ENCODE peak calls at places on chromosomes 5 and 9, in seven cellular contexts. E, R, J, C, H, W and X are unnamed samples.

GRCh38 chr9:2740616-2741015 is 23.3 kb downstream of the KCNV2 start:
- DNase-seq in H (no peak), J (no peak), E (no peak), W (no peak), C (no peak), R (no peak), X (no peak)

GRCh38 chr5:78597858-78598415 is 50.6 kb downstream of the LHFPL2 start:
- DNase-seq in C (no peak), H (no peak), E (no peak), J (no peak), W (no peak), R (no peak), X (no peak)

GRCh38 chr9:30673132-30673531 is 1711.3 kb upstream of the ACO1 start:
- DNase-seq in J (no peak), E (no peak), C (no peak), H (no peak), R (no peak), W (no peak), X (no peak)

GRCh38 chr5:56202483-56202882 is 30.6 kb downstream of the ANKRD55 start:
- DNase-seq in J (no peak), H (no peak), W (no peak), R (no peak), E (no peak), C (no peak), X (no peak)

GRCh38 chr5:28324174-28324573 is 1285.8 kb upstream of the CDH9 start:
- DNase-seq in H (no peak), J (no peak), W (no peak), C (no peak), R (no peak), E (no peak), X (no peak)

GRCh38 chr9:74803366-74804017 is 84.2 kb downstream of the TRPM6 start:
- DNase-seq in C (no peak), J (no peak), W (no peak), R (no peak), E (no peak), H (no peak), X (no peak)

GRCh38 chr5:109688647-109688998 is 1.1 kb upstream of the MAN2A1 start:
- DNase-seq in H (no peak), C (no peak), E (peak; percentile 18), J (peak; percentile 51), W (no peak), R (no peak), X (no peak)

GRCh38 chr5:62489471-62489870 is 76.9 kb downstream of the IPO11 start:
- DNase-seq in E (no peak), C (no peak), R (no peak), J (no peak), W (no peak), H (no peak), X (no peak)

GRCh38 chr9:131227112-131228058 is 48.9 kb downstream of the FAM78A start:
- DNase-seq in W (peak; percentile 44), J (no peak), E (no peak), C (no peak), H (peak; percentile 69), R (peak; percentile 45), X (no peak)

GRCh38 chr9:108860354-108860753 is 1.7 kb upstream of the ACTL7A start:
- DNase-seq in W (no peak), C (no peak), E (no peak), J (no peak), H (no peak), R (no peak), X (no peak)

GRCh38 chr9:101995231-101995630 is 256.8 kb upstream of the GRIN3A start:
- DNase-seq in J (no peak), W (no peak), H (no peak), R (no peak), E (no peak), C (no peak), X (no peak)

GRCh38 chr9:101999441-101999840 is 261.0 kb upstream of the GRIN3A start:
- DNase-seq in C (no peak), H (no peak), R (no peak), W (no peak), E (no peak), J (peak; percentile 3), X (no peak)
- TF ChIP-seq CTCF in C (no peak), H (no peak), R (no peak), W (no peak), E (no peak), J (no peak), X (no peak)

DNA sequence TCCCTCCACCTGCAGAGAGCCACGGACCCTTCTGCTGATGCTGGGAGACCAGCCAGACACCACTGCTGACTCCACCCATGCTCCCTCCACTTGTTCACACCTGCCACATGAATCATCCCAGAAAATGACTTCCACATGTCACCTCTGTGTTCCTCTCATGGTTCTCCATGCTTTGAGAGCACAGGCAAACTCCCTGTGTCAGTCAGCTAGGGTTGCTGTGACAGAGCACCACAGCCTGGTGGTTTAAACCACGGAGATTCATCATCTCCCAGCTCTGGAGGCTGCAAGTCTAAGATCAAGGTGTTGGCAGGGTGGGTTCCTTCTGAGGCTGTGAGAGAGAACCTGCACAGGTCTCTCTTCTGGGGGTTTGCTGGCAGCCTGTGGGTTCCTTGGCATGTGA is 381.4 kb downstream of the GADD45G start:
- DNase-seq in E (no peak), H (no peak), J (no peak), C (no peak), R (no peak), W (no peak), X (no peak)
- TF ChIP-seq CTCF in E (no peak), H (no peak), J (no peak), C (no peak), R (no peak), W (no peak), X (no peak)

GRCh38 chr5:64678400-64678799 is 11.9 kb upstream of the SHISAL2B start:
- DNase-seq in H (no peak), W (no peak), C (no peak), E (no peak), J (no peak), R (no peak), X (no peak)

GRCh38 chr5:64682608-64683007 is 7.7 kb upstream of the SHISAL2B start:
- DNase-seq in C (peak; percentile 44), J (no peak), H (no peak), W (no peak), R (no peak), E (no peak), X (no peak)

DNA sequence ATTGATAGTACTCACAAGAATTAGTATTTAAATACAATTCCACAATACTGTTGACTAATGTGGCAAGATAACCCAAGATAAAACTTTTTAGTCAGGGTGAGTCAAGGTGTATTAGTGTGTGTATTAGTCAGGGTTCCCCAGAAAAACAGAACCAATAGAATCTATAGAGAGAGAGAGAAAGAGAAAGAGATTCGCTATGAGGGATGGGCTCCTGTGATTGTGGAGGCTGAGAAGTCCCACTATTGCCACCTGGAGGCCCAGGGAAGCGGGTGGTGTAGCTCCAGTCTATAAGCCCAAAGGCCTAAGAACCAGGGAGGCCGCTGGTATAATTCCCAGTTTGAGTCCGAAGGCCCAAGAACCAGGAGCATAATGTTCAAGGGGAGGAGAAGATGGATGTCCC is 10.0 kb upstream of the SHISAL2B start:
- DNase-seq in J (peak; percentile 39), C (peak; percentile 42), H (no peak), E (no peak), R (no peak), W (no peak), X (no peak)
- TF ChIP-seq CTCF in J (peak; percentile 43), C (peak; percentile 21), H (no peak), E (no peak), R (no peak), W (no peak), X (no peak)

GRCh38 chr5:178284095-178284675 is 51.6 kb upstream of the PHYKPL start:
- DNase-seq in J (peak; percentile 52), W (no peak), E (no peak), H (no peak), R (no peak), C (no peak), X (no peak)
- TF ChIP-seq CTCF in J (peak; percentile 76), W (no peak), E (peak; percentile 55), H (peak; percentile 65), R (peak; percentile 53), C (peak; percentile 63), X (peak; percentile 78)

DNA sequence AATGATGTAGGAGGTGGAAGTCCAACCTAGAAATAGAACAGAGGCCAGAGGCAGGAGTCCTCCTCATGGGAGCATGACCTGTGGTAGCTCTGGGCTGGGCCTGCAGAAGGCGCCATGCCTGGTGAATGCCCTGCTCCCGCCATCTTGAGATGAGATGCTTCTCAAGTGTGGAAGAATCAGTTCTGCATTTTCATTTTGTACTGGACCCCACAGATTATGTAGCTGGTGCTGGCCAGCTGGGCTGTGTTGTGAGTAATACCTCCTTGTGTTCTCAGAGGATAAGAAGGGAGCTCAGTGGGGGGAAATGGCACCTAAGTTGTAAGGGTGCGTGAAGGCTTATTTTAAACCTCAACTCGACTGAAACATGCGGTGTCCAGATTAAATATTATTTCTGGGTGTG is 78.9 kb upstream of the RAI14 start:
- DNase-seq in E (no peak), J (no peak), W (no peak), R (no peak), H (no peak), C (no peak), X (no peak)
- TF ChIP-seq CTCF in E (no peak), J (no peak), W (no peak), R (no peak), H (no peak), C (no peak), X (no peak)